ENCODE peak calls at places on chromosomes 12 and 14, in five cellular contexts. B, M, K, C and X are unnamed samples.

GRCh38 chr12:131132118-131132892 is 178.6 kb downstream of the ADGRD1 start:
- DNase-seq in B (peak), K (peak), M (no peak), C (peak), X (peak)

GRCh38 chr14:63308723-63309317 is 9.9 kb downstream of the GPHB5 start:
- DNase-seq in C (peak), M (no peak), B (peak), K (peak), X (peak)

GRCh38 chr12:97946701-97947100 is 484.1 kb downstream of the RMST start:
- DNase-seq in C (no peak), B (no peak), K (no peak), M (no peak), X (no peak)

GRCh38 chr12:54437697-54438096 is 18.6 kb upstream of the ITGA5 start:
- DNase-seq in M (no peak), B (no peak), K (no peak), C (no peak), X (no peak)

GRCh38 chr12:3558854-3559253 is 67.9 kb downstream of the PRMT8 start:
- DNase-seq in K (no peak), C (no peak), M (no peak), B (no peak), X (no peak)

GRCh38 chr12:57049890-57050289 is at the start of gene MYO1A:
- DNase-seq in K (peak), B (peak), C (no peak), M (no peak), X (peak)

GRCh38 chr12:118034429-118035193 is 18.1 kb downstream of the RFC5 start:
- DNase-seq in K (no peak), C (no peak), B (peak), M (no peak), X (peak)

GRCh38 chr12:4031703-4032291 is 158.6 kb upstream of the PARP11 start:
- DNase-seq in B (peak), K (no peak), M (no peak), C (no peak), X (no peak)

GRCh38 chr12:132444957-132445883 is 44.7 kb upstream of the FBRSL1 start:
- DNase-seq in B (no peak), C (no peak), K (peak), M (no peak), X (no peak)

GRCh38 chr12:21434704-21435103 is 2.8 kb upstream of the PYROXD1 start:
- DNase-seq in K (no peak), M (no peak), C (no peak), B (no peak), X (no peak)

GRCh38 chr14:93219103-93219726 is 12.2 kb downstream of the UBR7 start:
- DNase-seq in M (no peak), K (no peak), C (no peak), B (peak), X (peak)

GRCh38 chr14:102255401-102256190 is 49.4 kb downstream of the MOK start:
- DNase-seq in B (peak), C (no peak), M (no peak), K (peak), X (no peak)

GRCh38 chr12:4355843-4356327 is 23.6 kb downstream of the FGF23 start:
- DNase-seq in C (peak), B (peak), K (peak), M (no peak), X (peak)

GRCh38 chr12:8697120-8697475 is 693 bp upstream of the RIMKLB start:
- DNase-seq in C (no peak), M (no peak), K (no peak), B (peak), X (no peak)

GRCh38 chr12:105257321-105257728 is 21.4 kb upstream of the APPL2 start:
- DNase-seq in C (no peak), K (no peak), B (peak), M (no peak), X (no peak)

GRCh38 chr12:67274186-67274585 is 5.0 kb downstream of the CAND1 start:
- DNase-seq in C (no peak), B (no peak), M (no peak), K (no peak), X (no peak)

GRCh38 chr14:104284107-104284592 is 145.8 kb downstream of the KIF26A start:
- DNase-seq in K (no peak), B (no peak), M (no peak), C (no peak), X (no peak)

GRCh38 chr12:61846805-61847204 is 413.4 kb upstream of the USP15 start:
- DNase-seq in C (no peak), B (no peak), M (no peak), K (no peak), X (no peak)

GRCh38 chr14:61616524-61617185 is 78.7 kb upstream of the HIF1A start:
- DNase-seq in K (no peak), M (no peak), C (no peak), B (peak), X (peak)

GRCh38 chr12:38977132-38977531 is 71.7 kb upstream of the CPNE8 start:
- DNase-seq in C (no peak), B (no peak), K (no peak), M (no peak), X (no peak)

GRCh38 chr12:115383668-115384067 is 699.7 kb upstream of the TBX3 start:
- DNase-seq in K (no peak), C (no peak), B (peak), M (no peak), X (no peak)

GRCh38 chr12:46507766-46508165 is 135.2 kb upstream of the SLC38A2 start:
- DNase-seq in M (no peak), K (no peak), B (no peak), C (no peak), X (no peak)

GRCh38 chr12:102406033-102406584 is 74.3 kb downstream of the IGF1 start:
- DNase-seq in B (peak), K (no peak), C (no peak), M (peak), X (no peak)

GRCh38 chr12:11026118-11026517 is 3.7 kb upstream of the TAS2R19 start:
- DNase-seq in C (peak), M (no peak), K (no peak), B (no peak), X (no peak)

GRCh38 chr14:99484106-99484505 is 2.9 kb downstream of the CCNK start:
- DNase-seq in B (no peak), M (no peak), K (no peak), C (no peak), X (no peak)

GRCh38 chr12:131929530-131930456 is 717 bp downstream of the PUS1 start:
- DNase-seq in M (no peak), B (peak), K (peak), C (no peak), X (no peak)

GRCh38 chr14:50599700-50600444 is 39.9 kb downstream of the ATL1 start:
- DNase-seq in K (no peak), B (peak), M (no peak), C (no peak), X (peak)

GRCh38 chr14:100448376-100448775 is 125.2 kb downstream of the SLC25A47 start:
- DNase-seq in M (no peak), C (no peak), B (no peak), K (no peak), X (no peak)

GRCh38 chr14:98138666-98139065 is 1133.3 kb downstream of the BCL11B start:
- DNase-seq in M (no peak), C (peak), B (no peak), K (peak), X (no peak)

GRCh38 chr12:64633940-64634337 is 23.6 kb downstream of the RASSF3 start:
- DNase-seq in C (no peak), M (no peak), K (no peak), B (peak), X (peak)

GRCh38 chr12:6915023-6915788 is 826 bp downstream of the ENO2 start:
- DNase-seq in C (no peak), M (no peak), B (no peak), K (peak), X (no peak)

GRCh38 chr12:131950182-131950913 is 606 bp downstream of the EP400 start:
- DNase-seq in K (peak), B (no peak), C (no peak), M (no peak), X (no peak)

DNA sequence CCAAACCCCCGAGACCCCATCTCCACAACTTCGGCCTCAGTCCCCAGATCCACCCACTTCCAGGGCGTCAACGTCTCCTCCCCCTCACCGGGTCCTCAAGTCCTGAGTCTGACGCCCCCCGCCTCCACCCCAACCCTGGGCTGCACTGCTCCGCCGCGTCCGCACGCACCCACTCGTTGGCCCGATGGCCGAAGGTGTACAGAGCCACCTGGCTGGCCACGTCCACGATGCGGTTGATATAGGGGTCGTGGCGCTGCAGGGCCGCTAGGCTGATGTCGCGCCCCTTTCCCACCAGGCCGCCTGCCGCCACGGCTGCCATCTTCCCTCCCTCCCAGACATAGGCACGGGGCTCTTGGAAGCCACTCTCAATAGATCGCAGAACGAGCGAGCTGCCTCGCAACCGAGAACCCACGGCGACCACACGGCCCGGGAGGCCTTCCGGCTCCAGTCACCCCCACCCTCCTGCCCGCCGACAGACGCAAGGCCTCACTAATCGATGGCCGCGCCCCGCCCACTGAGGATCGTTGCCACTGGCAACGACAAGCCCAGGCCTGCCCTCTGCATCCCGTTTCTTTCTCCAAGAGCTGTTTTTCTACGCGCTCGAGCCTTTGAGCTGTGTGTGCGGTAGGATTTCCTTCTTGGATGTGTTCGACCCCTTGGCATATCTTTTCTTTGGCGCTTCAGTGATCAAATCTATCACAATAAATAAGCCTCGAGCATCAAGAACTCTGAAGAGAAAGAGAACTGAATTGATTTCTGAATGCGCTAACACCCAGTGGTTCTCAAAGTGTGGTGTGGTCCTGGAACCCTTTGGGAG is at the start of gene DCP1B:
- DNase-seq in K (peak), M (peak), B (peak), C (peak), X (peak)
- TF ChIP-seq POLR2A in K (peak), M (peak), B (peak), C (no peak), X (peak)

GRCh38 chr12:79415754-79416435 is 274.9 kb downstream of the PAWR start:
- DNase-seq in C (no peak), M (no peak), B (peak), K (no peak), X (peak)
- H3K9ac ChIP-seq in C (no peak), M (no peak), B (no peak), K (no peak), X (no peak)

DNA sequence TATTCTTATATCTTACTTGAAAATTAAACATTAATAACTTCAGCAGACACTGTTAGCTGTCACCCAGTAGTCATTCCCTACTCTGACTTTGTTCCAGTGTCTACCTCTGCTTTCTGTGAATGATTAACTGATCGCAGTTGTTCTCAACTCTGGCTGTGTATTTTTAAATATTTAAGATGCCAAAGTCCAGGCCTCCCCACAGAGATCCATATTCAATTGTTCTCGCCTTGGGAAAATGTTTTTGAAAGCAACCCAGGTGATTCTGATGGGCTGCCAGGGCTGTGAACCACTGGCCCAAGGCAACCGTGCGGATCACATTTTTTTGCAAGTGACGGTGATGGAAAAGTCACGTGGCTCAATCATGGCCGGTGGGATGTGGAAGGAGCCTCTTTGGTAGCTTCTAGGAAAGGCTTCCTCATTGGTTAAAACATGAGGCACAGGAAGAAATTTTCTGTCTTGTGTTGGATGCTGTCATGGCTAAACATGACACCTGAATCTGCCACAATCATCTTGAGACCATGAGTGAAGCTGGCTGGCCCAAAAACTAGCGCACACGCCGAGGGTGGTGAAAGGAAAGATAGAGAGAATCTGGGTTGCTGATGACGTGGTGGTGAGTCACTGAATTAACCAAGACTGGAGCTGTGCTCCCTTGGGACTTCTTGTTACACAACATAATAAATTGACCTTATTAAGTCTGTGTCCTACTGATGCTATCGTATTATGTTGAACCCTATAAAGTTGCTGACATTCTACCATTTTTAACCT is 37.2 kb downstream of the RDH12 start:
- DNase-seq in B (peak), M (no peak), K (peak), C (no peak), X (peak)
- TF ChIP-seq RFX5 in B (no peak), M (no peak), K (no peak), C (no peak), X (no peak)

DNA sequence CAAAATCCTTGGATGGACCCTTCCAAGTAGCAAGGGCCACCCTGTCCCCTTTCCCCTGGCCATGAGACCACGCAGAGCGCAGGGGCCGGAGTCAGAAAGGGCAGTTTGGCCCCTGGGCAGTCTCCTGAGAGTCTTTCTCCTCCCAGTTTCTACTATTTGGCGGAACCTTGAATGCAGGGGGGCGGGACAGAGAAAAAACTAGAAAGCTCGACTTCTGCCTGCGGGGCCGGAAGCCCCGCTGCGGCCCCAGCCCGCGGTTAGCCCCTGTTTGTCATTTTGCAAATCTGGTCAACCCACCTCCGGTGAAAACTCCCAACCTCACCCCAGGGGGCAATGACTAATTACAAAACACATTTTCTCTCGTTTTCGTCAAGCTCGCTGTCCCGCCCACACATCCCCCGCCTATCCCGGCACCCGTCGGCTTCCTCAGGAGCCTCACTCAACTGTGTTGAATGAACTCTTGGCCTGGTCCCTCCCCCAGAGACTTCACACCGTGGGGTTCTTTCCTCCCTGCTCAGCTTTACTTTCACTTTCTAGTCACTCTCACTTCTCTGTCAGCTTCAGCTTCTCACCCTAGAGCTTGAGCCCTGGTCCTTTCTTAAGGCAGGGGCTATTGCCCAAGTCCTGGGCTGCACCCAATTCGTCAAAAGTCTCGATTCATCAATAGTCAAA is 66.7 kb downstream of the IRF2BPL start:
- DNase-seq in C (peak), B (peak), K (peak), M (peak), X (peak)
- TF ChIP-seq POLR2A in C (no peak), B (no peak), K (no peak), M (peak), X (peak)